ENCODE peak calls at places on chromosomes 13 and 19, in six cellular contexts. F is GM12892, J is K562, T is SK-N-SH, Q is HepG2, U is GM12878. L is an unnamed sample.
A peak's percentile ranks its signal among the peaks of the same experiment; 100 is the strongest.

GRCh38 chr19:20077791-20078463 is at the start of gene ZNF90:
- DNase-seq in J (peak; percentile 14), Q (peak; percentile 88), T (peak; percentile 87), F (peak; percentile 23), U (peak; percentile 11), L (peak; percentile 48)

GRCh38 chr19:4374451-4375163 is 25.7 kb downstream of the SH3GL1 start:
- DNase-seq in J (peak; percentile 89), F (no peak), T (no peak), Q (peak; percentile 79), U (no peak), L (no peak)

GRCh38 chr19:1780272-1780957 is 27.1 kb downstream of the ONECUT3 start:
- DNase-seq in T (peak; percentile 55), J (peak; percentile 53), F (no peak), Q (peak; percentile 33), U (no peak), L (no peak)

GRCh38 chr13:112965103-112965502 is 3.9 kb upstream of the MCF2L start:
- DNase-seq in F (no peak), T (no peak), J (no peak), U (no peak), Q (no peak), L (no peak)

GRCh38 chr19:9645466-9645865 is 24.4 kb upstream of the ZNF561 start:
- DNase-seq in T (no peak), F (no peak), J (no peak), U (no peak), Q (no peak), L (no peak)

GRCh38 chr19:46714523-46715106 is 2.3 kb downstream of the PRKD2 start:
- DNase-seq in U (no peak), F (peak; percentile 89), Q (no peak), T (no peak), J (no peak), L (peak; percentile 84)

GRCh38 chr19:2613507-2614295 is 88.8 kb downstream of the GNG7 start:
- DNase-seq in U (no peak), F (no peak), J (peak; percentile 66), Q (no peak), T (peak; percentile 78), L (no peak)

GRCh38 chr13:85650613-85651012 is 148.6 kb downstream of the SLITRK6 start:
- DNase-seq in T (no peak), F (no peak), J (no peak), U (no peak), Q (no peak), L (no peak)

GRCh38 chr13:42384265-42384664 is 112.3 kb downstream of the AKAP11 start:
- DNase-seq in J (no peak), U (no peak), Q (no peak), T (no peak), F (no peak), L (no peak)

GRCh38 chr19:28166025-28166424 is 1046.9 kb downstream of the UQCRFS1 start:
- DNase-seq in J (no peak), U (no peak), T (no peak), Q (no peak), F (no peak), L (no peak)

GRCh38 chr13:69809152-69809551 is 298.5 kb upstream of the ATXN8OS start:
- DNase-seq in U (no peak), T (no peak), Q (no peak), F (no peak), J (no peak), L (no peak)

GRCh38 chr19:37329686-37330085 is 41.2 kb upstream of the ZNF527 start:
- DNase-seq in U (no peak), Q (peak; percentile 32), F (no peak), T (peak; percentile 32), J (no peak), L (no peak)

GRCh38 chr19:54952591-54953344 is 5.4 kb upstream of the NLRP7 start:
- DNase-seq in J (no peak), T (no peak), U (no peak), Q (no peak), F (no peak), L (no peak)

GRCh38 chr13:45369116-45369515 is 28.1 kb upstream of the TPT1 start:
- DNase-seq in F (no peak), T (no peak), Q (no peak), J (no peak), U (no peak), L (no peak)

GRCh38 chr13:45365558-45365885 is 24.5 kb upstream of the TPT1 start:
- DNase-seq in F (no peak), Q (no peak), U (no peak), T (no peak), J (no peak), L (no peak)

GRCh38 chr13:45367995-45368394 is 27.0 kb upstream of the TPT1 start:
- DNase-seq in T (no peak), J (no peak), U (no peak), F (no peak), Q (no peak), L (no peak)

GRCh38 chr13:45368571-45368970 is 27.6 kb upstream of the TPT1 start:
- DNase-seq in F (no peak), Q (no peak), U (no peak), J (no peak), T (no peak), L (no peak)

DNA sequence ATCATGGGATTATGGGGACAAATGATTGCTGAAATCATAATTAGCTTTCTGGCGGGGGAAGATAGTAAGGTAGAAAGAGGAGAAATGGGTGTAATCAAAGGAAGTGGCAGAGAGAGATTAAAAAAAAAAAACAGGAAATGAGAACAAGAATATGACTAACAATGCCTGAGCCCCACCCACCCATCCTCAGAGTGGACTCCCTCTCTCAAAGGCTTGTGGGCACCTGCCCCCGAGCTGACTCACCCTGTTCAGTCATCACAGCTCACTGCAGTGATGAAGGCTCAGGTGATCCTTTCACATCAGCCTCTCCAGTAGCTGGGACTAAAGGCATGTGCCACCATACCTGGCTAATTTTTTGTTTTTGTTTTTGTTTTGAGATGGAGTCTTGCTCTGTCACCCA is 26.4 kb upstream of the TPT1 start:
- DNase-seq in T (no peak), Q (peak; percentile 69), F (peak; percentile 61), U (peak; percentile 67), J (peak; percentile 71), L (peak; percentile 75)
- TF ChIP-seq TAF1 in T (no peak), Q (no peak), F (no peak), U (no peak), J (no peak), L (no peak)

GRCh38 chr13:99347911-99348451 is 40.8 kb upstream of the GPR183 start:
- DNase-seq in J (no peak), F (no peak), Q (no peak), U (no peak), T (no peak), L (no peak)

GRCh38 chr13:99345345-99345744 is 38.1 kb upstream of the GPR183 start:
- DNase-seq in J (no peak), F (no peak), T (no peak), Q (no peak), U (no peak), L (no peak)

GRCh38 chr13:99344610-99345208 is 37.5 kb upstream of the GPR183 start:
- DNase-seq in F (no peak), Q (no peak), U (no peak), J (no peak), T (no peak), L (no peak)

GRCh38 chr13:99347335-99347878 is 40.2 kb upstream of the GPR183 start:
- DNase-seq in J (no peak), Q (no peak), U (no peak), F (no peak), T (no peak), L (no peak)

DNA sequence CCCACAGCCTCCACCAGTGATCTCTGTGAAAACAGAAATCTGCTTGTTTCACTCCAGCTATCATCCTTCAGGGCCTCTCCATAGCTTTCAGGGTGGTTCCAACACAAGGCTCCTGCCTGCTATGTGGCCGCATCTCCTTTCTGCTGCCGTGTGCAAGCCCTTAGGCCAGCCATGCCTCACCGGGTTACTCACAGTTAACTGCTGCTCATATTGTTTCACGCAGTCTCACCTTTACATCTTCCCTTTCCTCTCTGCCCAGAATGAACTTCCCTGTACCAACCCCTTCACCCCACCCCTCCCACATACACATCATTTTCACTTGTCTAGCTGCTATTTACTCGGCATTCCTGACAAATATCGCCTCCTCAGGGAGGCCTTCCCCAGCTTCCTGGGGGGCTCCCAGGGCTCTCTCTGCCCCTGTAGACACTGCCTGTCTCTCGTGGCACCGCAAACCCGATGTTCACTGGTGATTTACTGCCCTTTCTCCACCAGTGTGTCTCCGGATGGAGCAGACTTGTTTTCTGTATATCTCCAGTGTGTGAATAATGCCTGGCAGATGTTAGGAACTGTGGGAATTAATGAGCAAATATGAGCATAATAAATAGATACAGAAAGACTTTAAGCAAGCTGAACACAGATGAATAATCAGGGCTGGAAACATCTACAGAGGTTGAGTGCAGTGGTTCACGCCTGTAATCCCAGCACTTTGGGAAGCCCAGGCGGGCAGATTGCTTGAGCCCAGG is 39.3 kb upstream of the GPR183 start:
- DNase-seq in Q (no peak), F (no peak), J (no peak), U (no peak), T (no peak), L (no peak)
- TF ChIP-seq TAF1 in Q (no peak), F (no peak), J (no peak), U (no peak), T (no peak), L (no peak)

GRCh38 chr13:110616103-110617101 is 1.1 kb downstream of the NAXD start:
- DNase-seq in U (no peak), T (peak; percentile 56), F (peak; percentile 50), Q (peak; percentile 26), J (peak; percentile 53), L (no peak)

GRCh38 chr13:110618780-110619179 is 3.4 kb downstream of the NAXD start:
- DNase-seq in U (no peak), J (no peak), Q (no peak), F (no peak), T (no peak), L (no peak)

GRCh38 chr13:110615322-110616102 is at the start of gene NAXD:
- DNase-seq in T (peak; percentile 99), F (peak; percentile 98), Q (peak; percentile 89), U (peak; percentile 62), J (peak; percentile 97), L (peak; percentile 98)

GRCh38 chr13:110618167-110618566 is 2.8 kb downstream of the NAXD start:
- DNase-seq in F (no peak), Q (no peak), U (no peak), J (no peak), T (no peak), L (no peak)

GRCh38 chr13:110617326-110618072 is 2.2 kb downstream of the NAXD start:
- DNase-seq in Q (peak; percentile 43), U (no peak), F (no peak), T (no peak), J (no peak), L (no peak)
- TF ChIP-seq TAF1 in Q (no peak), U (no peak), F (no peak), T (no peak), J (no peak), L (no peak)

DNA sequence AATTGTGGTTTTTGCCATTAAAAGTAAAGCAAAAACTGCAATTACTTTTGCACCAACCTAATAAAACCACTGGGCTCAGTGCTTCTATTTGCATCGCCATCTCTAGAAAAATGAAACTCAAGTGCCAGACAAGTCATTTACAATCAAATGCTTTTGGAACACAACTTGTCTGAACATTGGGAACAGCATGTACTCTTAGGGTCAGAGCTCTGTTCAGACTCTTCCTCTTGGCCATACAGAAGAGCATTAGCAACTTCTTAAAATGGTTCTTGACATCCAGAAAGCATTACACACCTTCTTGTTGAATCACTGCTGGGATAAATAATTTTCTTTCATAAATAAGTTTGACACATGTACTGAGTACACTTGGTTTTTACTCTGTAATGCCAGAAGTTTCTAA is 272.5 kb downstream of the DCLK1 start:
- DNase-seq in F (no peak), J (no peak), U (no peak), T (no peak), Q (no peak), L (no peak)
- TF ChIP-seq TAF1 in F (no peak), J (no peak), U (no peak), T (no peak), Q (no peak), L (no peak)

GRCh38 chr19:38849746-38850230 is at the start of gene HNRNPL:
- DNase-seq in F (peak; percentile 91), J (peak; percentile 97), Q (no peak), U (no peak), T (peak; percentile 96), L (peak; percentile 84)
- TF ChIP-seq TAF1 in F (peak; percentile 62), J (peak; percentile 75), Q (peak; percentile 74), U (peak; percentile 80), T (peak; percentile 84), L (peak; percentile 72)

L was measured in GM12891.